ENCODE peak calls at places on chromosome 4, in ten cellular contexts. One of them, this sample, is unnamed.

GRCh38 chr4:1245481-1246051 is 3.4 kb downstream of the CTBP1 start:
- DNase-seq in GF-D8: no peak
- DNase-seq in right cardiac atrium: peak
- DNase-seq in foreskin keratinocyte: no peak
- DNase-seq in iris pigment epithelial cell: no peak
- DNase-seq in NCI-H1105: no peak
- DNase-seq in HFFc6: no peak
- DNase-seq in GM12865: no peak
- DNase-seq in PC-3: no peak
- DNase-seq in stimulated activated CD4-positive, alpha-beta T cell treated with anti-CD3 and anti-CD28 coated beads, Interleukin-2, amount 100 ng/mL, for 48 hours: no peak
- DNase-seq in this sample: no peak

GRCh38 chr4:105509291-105509690 is 35.4 kb upstream of the PPA2 start:
- DNase-seq in HFFc6: no peak
- DNase-seq in foreskin keratinocyte: no peak
- DNase-seq in iris pigment epithelial cell: no peak
- DNase-seq in stimulated activated CD4-positive, alpha-beta T cell treated with anti-CD3 and anti-CD28 coated beads, Interleukin-2, amount 100 ng/mL, for 48 hours: no peak
- DNase-seq in NCI-H1105: no peak
- DNase-seq in GM12865: peak
- DNase-seq in PC-3: no peak
- DNase-seq in GF-D8: no peak
- DNase-seq in right cardiac atrium: no peak
- DNase-seq in this sample: no peak

GRCh38 chr4:156505341-156505955 is 466.2 kb downstream of the PDGFC start:
- DNase-seq in NCI-H1105: no peak
- DNase-seq in right cardiac atrium: no peak
- DNase-seq in HFFc6: no peak
- DNase-seq in GF-D8: no peak
- DNase-seq in PC-3: no peak
- DNase-seq in GM12865: peak
- DNase-seq in foreskin keratinocyte: no peak
- DNase-seq in iris pigment epithelial cell: peak
- DNase-seq in stimulated activated CD4-positive, alpha-beta T cell treated with anti-CD3 and anti-CD28 coated beads, Interleukin-2, amount 100 ng/mL, for 48 hours: no peak
- DNase-seq in this sample: no peak

GRCh38 chr4:158238574-158238973 is 28.3 kb downstream of the TMEM144 start:
- DNase-seq in HFFc6: no peak
- DNase-seq in foreskin keratinocyte: no peak
- DNase-seq in right cardiac atrium: no peak
- DNase-seq in stimulated activated CD4-positive, alpha-beta T cell treated with anti-CD3 and anti-CD28 coated beads, Interleukin-2, amount 100 ng/mL, for 48 hours: no peak
- DNase-seq in iris pigment epithelial cell: no peak
- DNase-seq in PC-3: no peak
- DNase-seq in NCI-H1105: no peak
- DNase-seq in GM12865: no peak
- DNase-seq in GF-D8: no peak
- DNase-seq in this sample: no peak

GRCh38 chr4:3476341-3476747 is 13.2 kb downstream of the DOK7 start:
- DNase-seq in stimulated activated CD4-positive, alpha-beta T cell treated with anti-CD3 and anti-CD28 coated beads, Interleukin-2, amount 100 ng/mL, for 48 hours: no peak
- DNase-seq in right cardiac atrium: peak
- DNase-seq in iris pigment epithelial cell: no peak
- DNase-seq in GF-D8: no peak
- DNase-seq in NCI-H1105: no peak
- DNase-seq in PC-3: no peak
- DNase-seq in foreskin keratinocyte: no peak
- DNase-seq in HFFc6: no peak
- DNase-seq in GM12865: no peak
- DNase-seq in this sample: no peak

GRCh38 chr4:95255396-95256107 is 293.2 kb downstream of the UNC5C start:
- DNase-seq in HFFc6: no peak
- DNase-seq in GM12865: no peak
- DNase-seq in PC-3: peak
- DNase-seq in right cardiac atrium: no peak
- DNase-seq in stimulated activated CD4-positive, alpha-beta T cell treated with anti-CD3 and anti-CD28 coated beads, Interleukin-2, amount 100 ng/mL, for 48 hours: no peak
- DNase-seq in NCI-H1105: no peak
- DNase-seq in iris pigment epithelial cell: peak
- DNase-seq in GF-D8: no peak
- DNase-seq in foreskin keratinocyte: peak
- DNase-seq in this sample: no peak

GRCh38 chr4:4317496-4318232 is 27.6 kb downstream of the ZBTB49 start:
- DNase-seq in iris pigment epithelial cell: no peak
- DNase-seq in foreskin keratinocyte: no peak
- DNase-seq in stimulated activated CD4-positive, alpha-beta T cell treated with anti-CD3 and anti-CD28 coated beads, Interleukin-2, amount 100 ng/mL, for 48 hours: no peak
- DNase-seq in NCI-H1105: no peak
- DNase-seq in HFFc6: no peak
- DNase-seq in PC-3: no peak
- DNase-seq in GM12865: no peak
- DNase-seq in right cardiac atrium: no peak
- DNase-seq in GF-D8: no peak
- DNase-seq in this sample: no peak

GRCh38 chr4:78923459-78924312 is 15.6 kb downstream of the PAQR3 start:
- DNase-seq in PC-3: no peak
- DNase-seq in right cardiac atrium: no peak
- DNase-seq in GF-D8: no peak
- DNase-seq in iris pigment epithelial cell: no peak
- DNase-seq in GM12865: no peak
- DNase-seq in stimulated activated CD4-positive, alpha-beta T cell treated with anti-CD3 and anti-CD28 coated beads, Interleukin-2, amount 100 ng/mL, for 48 hours: no peak
- DNase-seq in HFFc6: no peak
- DNase-seq in NCI-H1105: no peak
- DNase-seq in foreskin keratinocyte: no peak
- DNase-seq in this sample: no peak